ENCODE peak calls at places on chromosomes 12 and 14, in four cellular contexts. G is colonic mucosa, M is endodermal cell, S is upper lobe of right lung. D is an unnamed sample. For H3K4me1, the result is how much of the 10 kb centered on the place peaks cover.

GRCh38 chr14:42884100-42884499 is 1277.4 kb downstream of the LRFN5 start:
- DNase-seq in S (no peak), G (no peak), M (no peak), D (no peak)

GRCh38 chr14:105487449-105487985 is 831 bp downstream of the CRIP1 start:
- DNase-seq in M (no peak), G (peak), S (peak), D (peak)

GRCh38 chr12:109999649-109999971 is 380 bp downstream of the ANKRD13A start:
- DNase-seq in G (no peak), S (peak), M (no peak), D (no peak)

GRCh38 chr12:120117961-120118709 is 1.6 kb upstream of the RAB35 start:
- DNase-seq in M (peak), G (no peak), S (no peak), D (no peak)

GRCh38 chr12:45209784-45210183 is 6.1 kb upstream of the ANO6 start:
- DNase-seq in S (no peak), G (no peak), M (no peak), D (no peak)

GRCh38 chr12:42086021-42086420 is 58.7 kb downstream of the GXYLT1 start:
- DNase-seq in S (no peak), M (no peak), G (no peak), D (no peak)

GRCh38 chr14:39264558-39264957 is 30.8 kb downstream of the MIA2 start:
- DNase-seq in G (no peak), S (no peak), M (no peak), D (no peak)

GRCh38 chr14:56118611-56119181 is 485 bp downstream of the PELI2 start:
- DNase-seq in G (peak), S (peak), M (peak), D (peak)

GRCh38 chr12:104011265-104011664 is 38.7 kb downstream of the GLT8D2 start:
- DNase-seq in G (no peak), S (no peak), M (no peak), D (no peak)

GRCh38 chr12:109773384-109774011 is 59.7 kb downstream of the TRPV4 start:
- DNase-seq in M (peak), S (peak), G (peak), D (no peak)

GRCh38 chr14:90574640-90575131 is 177.9 kb downstream of the CALM1 start:
- DNase-seq in G (no peak), M (no peak), S (peak), D (peak)

GRCh38 chr14:102803139-102803538 is 25.9 kb downstream of the TRAF3 start:
- DNase-seq in G (no peak), S (no peak), M (no peak), D (no peak)

GRCh38 chr12:4997939-4998338 is 45.7 kb upstream of the KCNA5 start:
- DNase-seq in S (no peak), G (no peak), M (no peak), D (peak)

GRCh38 chr12:119020377-119021360 is 39.3 kb downstream of the SRRM4 start:
- DNase-seq in S (peak), M (peak), G (peak), D (peak)

GRCh38 chr12:102833687-102834435 is 83.2 kb downstream of the PAH start:
- DNase-seq in G (no peak), S (no peak), M (peak), D (no peak)

GRCh38 chr14:92586966-92587365 is 73.4 kb downstream of the RIN3 start:
- DNase-seq in M (no peak), S (no peak), G (no peak), D (no peak)

GRCh38 chr12:26239508-26240328 is 44.3 kb downstream of the SSPN start:
- DNase-seq in G (no peak), M (no peak), S (no peak), D (peak)

DNA sequence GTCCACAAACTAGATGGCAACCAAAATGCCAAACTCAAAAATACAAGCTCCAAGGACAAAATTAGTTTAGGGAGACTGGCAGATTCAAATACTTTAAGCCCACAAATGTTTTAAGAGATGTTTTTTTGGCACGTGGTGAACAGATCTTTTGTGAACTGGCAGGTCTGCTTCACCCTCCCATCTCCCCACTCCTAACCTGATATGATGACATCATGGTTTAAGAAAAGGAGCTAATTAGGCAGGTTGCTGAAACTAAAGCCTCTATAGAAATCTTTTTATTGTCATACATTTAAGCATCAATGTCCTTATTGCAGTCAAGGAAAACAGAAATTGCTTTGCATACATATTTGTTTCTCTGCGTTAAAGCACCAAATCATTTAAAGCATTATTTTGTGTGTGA is 5.8 kb downstream of the LRIG3 start:
- DNase-seq in M (no peak), S (no peak), G (no peak), D (no peak)
- H3K4me3 ChIP-seq in M (peak), S (no peak), G (no peak), D (no peak)

GRCh38 chr12:57146092-57146491 is 1.3 kb downstream of the LRP1-AS start:
- DNase-seq in G (no peak), S (no peak), M (no peak), D (no peak)

GRCh38 chr12:57146925-57147640 is at the start of gene LRP1-AS:
- DNase-seq in S (no peak), G (peak), M (no peak), D (no peak)

GRCh38 chr12:57148469-57149308 is 1.3 kb upstream of the LRP1-AS start:
- DNase-seq in S (peak), G (peak), M (no peak), D (peak)

GRCh38 chr12:57149309-57149900 is 2.0 kb upstream of the LRP1-AS start:
- DNase-seq in S (no peak), M (no peak), G (peak), D (peak)

GRCh38 chr12:57147641-57147944 is 174 bp upstream of the LRP1-AS start:
- DNase-seq in M (peak), G (no peak), S (no peak), D (peak)
- H3K4me1 ChIP-seq in M (under half), G (under half), S (half or more), D (under half)

GRCh38 chr12:112907415-112908157 is 824 bp downstream of the OAS1 start:
- DNase-seq in M (no peak), G (peak), S (no peak), D (no peak)

GRCh38 chr12:112908548-112908947 is 1.8 kb downstream of the OAS1 start:
- DNase-seq in M (no peak), G (no peak), S (no peak), D (no peak)

GRCh38 chr12:112905451-112906089 is 1.2 kb upstream of the OAS1 start:
- DNase-seq in S (no peak), M (no peak), G (peak), D (no peak)

GRCh38 chr12:112904571-112904970 is 2.2 kb upstream of the OAS1 start:
- DNase-seq in S (no peak), G (peak), M (no peak), D (no peak)

GRCh38 chr12:112906712-112907414 is at the start of gene OAS1:
- DNase-seq in G (peak), S (no peak), M (no peak), D (no peak)
- H3K4me3 ChIP-seq in G (peak), S (peak), M (no peak), D (peak)

DNA sequence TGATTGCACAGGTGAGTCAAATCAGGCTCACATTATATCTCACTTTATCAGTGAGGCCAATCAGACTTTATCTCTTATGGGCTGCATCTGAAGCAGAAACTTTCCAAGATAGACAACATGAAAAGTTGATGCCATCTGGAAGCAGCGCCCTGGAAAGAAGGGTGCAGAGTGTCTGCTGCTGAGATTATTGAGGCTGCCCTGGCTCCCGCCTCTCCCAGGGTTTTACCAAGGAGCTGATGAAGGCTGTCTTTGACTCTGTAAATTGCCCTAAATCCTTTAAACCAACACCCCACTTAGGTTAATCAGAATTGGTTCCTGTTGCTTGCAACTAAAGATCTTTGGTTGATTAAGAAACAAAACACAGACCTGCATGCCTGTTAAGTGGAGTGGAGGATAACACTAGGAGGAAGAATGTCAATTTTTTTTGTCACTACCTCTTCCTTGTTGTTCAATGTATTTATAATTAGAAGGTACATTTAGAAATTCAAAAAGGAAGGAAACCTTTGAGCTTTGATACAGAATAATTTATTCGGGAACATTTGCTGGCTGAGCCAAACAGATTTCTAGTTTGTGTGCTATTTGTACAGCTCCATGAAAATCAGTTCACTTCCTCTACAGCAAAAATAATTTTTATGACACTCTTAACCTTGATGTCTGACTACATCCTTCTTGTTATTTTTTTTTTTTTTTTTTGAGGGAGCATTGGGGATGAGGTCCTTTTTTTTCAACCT is 104.1 kb downstream of the VEZT start:
- DNase-seq in S (no peak), G (no peak), M (no peak), D (no peak)
- H3K4me1 ChIP-seq in S (under half), G (under half), M (under half), D (under half)

DNA sequence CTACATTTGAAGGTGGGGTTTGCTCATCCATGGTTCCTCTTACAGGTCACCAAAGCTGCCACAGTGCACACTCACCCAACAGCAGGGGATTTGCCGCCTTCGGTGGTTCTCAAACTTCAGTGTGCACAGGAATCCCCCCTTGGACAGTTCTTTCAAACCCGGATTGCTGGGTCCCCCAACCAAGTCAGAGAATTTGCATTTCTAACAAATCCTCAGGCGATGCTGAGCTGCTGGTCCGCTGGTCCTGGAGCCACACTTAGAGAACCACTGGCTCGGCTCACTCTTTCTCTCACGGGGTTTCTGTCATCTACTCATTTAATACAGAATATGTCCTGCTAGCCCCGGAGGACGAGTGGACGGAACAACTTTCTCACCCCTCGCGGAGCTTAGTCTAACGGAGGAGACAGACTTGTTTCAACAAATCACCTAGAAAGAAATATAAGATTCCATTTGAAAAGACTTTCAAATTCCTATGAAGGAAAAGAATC is 24.1 kb upstream of the ZFP36L1 start:
- DNase-seq in M (no peak), S (no peak), G (no peak), D (no peak)
- H3K4me3 ChIP-seq in M (no peak), S (peak), G (no peak), D (no peak)

DNA sequence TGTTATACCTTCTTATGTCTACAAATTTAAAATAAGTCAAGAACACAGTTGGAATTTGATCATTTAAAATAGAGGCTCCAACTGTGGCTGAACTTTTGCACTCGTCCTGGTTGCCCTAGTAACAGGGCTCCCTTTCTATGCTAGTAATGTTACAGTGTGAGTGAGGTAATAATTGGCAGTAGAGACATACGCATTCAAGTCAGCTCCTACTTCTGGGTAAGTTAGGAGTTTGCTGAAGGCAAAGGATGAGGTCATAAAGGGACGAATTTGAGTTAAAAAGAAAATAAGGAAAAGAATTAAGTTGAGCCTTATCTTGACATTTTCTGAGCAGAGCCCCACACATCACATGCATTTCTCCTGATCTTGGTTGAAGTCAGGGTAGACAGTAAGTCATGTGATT is 129.1 kb downstream of the TMEM117 start:
- DNase-seq in S (no peak), M (no peak), G (no peak), D (no peak)
- H3K4me1 ChIP-seq in S (under half), M (under half), G (under half), D (under half)

GRCh38 chr14:65180725-65181025 is 78.4 kb upstream of the MAX start:
- DNase-seq in G (no peak), M (no peak), S (no peak), D (no peak)

GRCh38 chr14:65184032-65184764 is 81.9 kb upstream of the MAX start:
- DNase-seq in M (no peak), G (no peak), S (no peak), D (no peak)

GRCh38 chr14:65185859-65186258 is 83.5 kb upstream of the MAX start:
- DNase-seq in M (no peak), S (no peak), G (no peak), D (no peak)

GRCh38 chr14:65177551-65177950 is 75.2 kb upstream of the MAX start:
- DNase-seq in M (no peak), G (no peak), S (no peak), D (no peak)

DNA sequence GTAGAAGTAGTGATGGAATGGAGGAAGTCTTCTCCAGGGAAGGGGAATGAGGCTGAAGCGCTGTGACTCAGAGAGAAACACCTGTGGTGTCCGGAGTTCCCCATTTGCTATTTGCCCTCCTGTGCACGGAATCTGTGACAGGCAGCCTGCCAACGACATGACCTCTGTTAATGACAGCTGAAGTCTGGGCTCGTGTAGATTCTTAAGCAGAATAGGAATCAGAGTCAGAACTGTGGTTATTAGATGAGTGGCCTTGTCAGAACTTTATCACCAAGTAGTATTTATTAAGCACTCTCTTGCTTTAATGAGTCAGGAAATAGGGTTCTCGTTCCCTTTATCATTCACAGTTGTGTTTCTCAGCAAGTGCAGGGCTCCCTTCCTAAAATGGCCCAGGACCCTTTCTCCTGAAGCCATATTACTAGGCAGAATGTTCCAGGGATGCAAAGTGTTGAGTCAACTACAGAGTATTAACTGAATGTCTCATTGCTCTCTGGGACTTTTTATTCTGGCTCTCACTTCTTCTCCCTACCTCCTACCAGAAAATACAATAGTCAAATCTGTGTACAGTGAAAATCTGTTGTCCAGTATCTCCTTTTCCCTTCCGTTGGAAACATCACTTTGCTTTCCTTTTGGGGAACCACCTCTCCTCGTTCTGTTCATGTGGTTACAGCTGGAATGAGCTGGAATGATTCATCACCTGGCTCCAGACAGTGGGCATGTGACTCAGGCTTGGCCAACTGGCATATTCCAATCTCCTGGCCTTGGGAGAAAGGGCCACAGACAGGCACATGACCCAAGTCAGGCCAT is 77.8 kb upstream of the MAX start:
- DNase-seq in M (no peak), G (peak), S (no peak), D (peak)
- H3K4me3 ChIP-seq in M (no peak), G (no peak), S (no peak), D (no peak)